ENCODE peak calls at places on chromosomes 13 and 19, in nine cellular contexts. One of them, this sample, is unnamed.

GRCh38 chr13:93307166-93307565 is 80.6 kb downstream of the GPC6 start:
- DNase-seq in fibroblast of mammary gland: peak
- DNase-seq in hepatic stellate cell: no peak
- DNase-seq in NCI-H345: no peak
- DNase-seq in activated B cell treated with CpG ODN at 0.5 μM for 24 hours: no peak
- DNase-seq in left colon: no peak
- DNase-seq in stimulated activated CD8-positive, alpha-beta memory T cell treated with anti-CD3 and anti-CD28 coated beads, Interleukin-7, amount 100 ng/mL, for 4 hours: no peak
- DNase-seq in foreskin melanocyte: no peak
- DNase-seq in CD4-positive, CD25-positive, alpha-beta regulatory T cell: no peak
- DNase-seq in this sample: no peak

GRCh38 chr13:51599444-51600176 is 15.3 kb downstream of the WDFY2 start:
- DNase-seq in CD4-positive, CD25-positive, alpha-beta regulatory T cell: no peak
- DNase-seq in NCI-H345: no peak
- DNase-seq in hepatic stellate cell: no peak
- DNase-seq in fibroblast of mammary gland: no peak
- DNase-seq in foreskin melanocyte: no peak
- DNase-seq in left colon: no peak
- DNase-seq in activated B cell treated with CpG ODN at 0.5 μM for 24 hours: no peak
- DNase-seq in stimulated activated CD8-positive, alpha-beta memory T cell treated with anti-CD3 and anti-CD28 coated beads, Interleukin-7, amount 100 ng/mL, for 4 hours: no peak
- DNase-seq in this sample: no peak

GRCh38 chr19:35959040-35959967 is 23.1 kb downstream of the LRFN3 start:
- DNase-seq in foreskin melanocyte: no peak
- DNase-seq in NCI-H345: peak
- DNase-seq in left colon: peak
- DNase-seq in CD4-positive, CD25-positive, alpha-beta regulatory T cell: peak
- DNase-seq in fibroblast of mammary gland: no peak
- DNase-seq in hepatic stellate cell: no peak
- DNase-seq in activated B cell treated with CpG ODN at 0.5 μM for 24 hours: peak
- DNase-seq in stimulated activated CD8-positive, alpha-beta memory T cell treated with anti-CD3 and anti-CD28 coated beads, Interleukin-7, amount 100 ng/mL, for 4 hours: peak
- DNase-seq in this sample: no peak

GRCh38 chr13:50230365-50230978 is 215.2 kb downstream of the KCNRG start:
- DNase-seq in foreskin melanocyte: no peak
- DNase-seq in left colon: no peak
- DNase-seq in fibroblast of mammary gland: peak
- DNase-seq in CD4-positive, CD25-positive, alpha-beta regulatory T cell: no peak
- DNase-seq in stimulated activated CD8-positive, alpha-beta memory T cell treated with anti-CD3 and anti-CD28 coated beads, Interleukin-7, amount 100 ng/mL, for 4 hours: no peak
- DNase-seq in NCI-H345: no peak
- DNase-seq in activated B cell treated with CpG ODN at 0.5 μM for 24 hours: no peak
- DNase-seq in hepatic stellate cell: no peak
- DNase-seq in this sample: peak

GRCh38 chr13:113460599-113460998 is 7.3 kb upstream of the ADPRHL1 start:
- DNase-seq in foreskin melanocyte: no peak
- DNase-seq in left colon: no peak
- DNase-seq in hepatic stellate cell: no peak
- DNase-seq in stimulated activated CD8-positive, alpha-beta memory T cell treated with anti-CD3 and anti-CD28 coated beads, Interleukin-7, amount 100 ng/mL, for 4 hours: no peak
- DNase-seq in CD4-positive, CD25-positive, alpha-beta regulatory T cell: no peak
- DNase-seq in fibroblast of mammary gland: no peak
- DNase-seq in activated B cell treated with CpG ODN at 0.5 μM for 24 hours: no peak
- DNase-seq in NCI-H345: no peak
- DNase-seq in this sample: no peak

GRCh38 chr19:18160792-18161690 is 8.1 kb downstream of the PIK3R2 start:
- DNase-seq in NCI-H345: no peak
- DNase-seq in foreskin melanocyte: no peak
- DNase-seq in activated B cell treated with CpG ODN at 0.5 μM for 24 hours: peak
- DNase-seq in stimulated activated CD8-positive, alpha-beta memory T cell treated with anti-CD3 and anti-CD28 coated beads, Interleukin-7, amount 100 ng/mL, for 4 hours: peak
- DNase-seq in CD4-positive, CD25-positive, alpha-beta regulatory T cell: peak
- DNase-seq in fibroblast of mammary gland: peak
- DNase-seq in hepatic stellate cell: peak
- DNase-seq in left colon: peak
- DNase-seq in this sample: peak

GRCh38 chr19:54203151-54203611 is 2.5 kb downstream of the RPS9 start:
- DNase-seq in hepatic stellate cell: no peak
- DNase-seq in left colon: peak
- DNase-seq in NCI-H345: no peak
- DNase-seq in foreskin melanocyte: no peak
- DNase-seq in fibroblast of mammary gland: peak
- DNase-seq in activated B cell treated with CpG ODN at 0.5 μM for 24 hours: no peak
- DNase-seq in stimulated activated CD8-positive, alpha-beta memory T cell treated with anti-CD3 and anti-CD28 coated beads, Interleukin-7, amount 100 ng/mL, for 4 hours: no peak
- DNase-seq in CD4-positive, CD25-positive, alpha-beta regulatory T cell: no peak
- DNase-seq in this sample: no peak

GRCh38 chr13:41494202-41494601 is 36.9 kb downstream of the RGCC start:
- DNase-seq in NCI-H345: no peak
- DNase-seq in fibroblast of mammary gland: no peak
- DNase-seq in left colon: no peak
- DNase-seq in activated B cell treated with CpG ODN at 0.5 μM for 24 hours: no peak
- DNase-seq in foreskin melanocyte: no peak
- DNase-seq in CD4-positive, CD25-positive, alpha-beta regulatory T cell: no peak
- DNase-seq in hepatic stellate cell: no peak
- DNase-seq in stimulated activated CD8-positive, alpha-beta memory T cell treated with anti-CD3 and anti-CD28 coated beads, Interleukin-7, amount 100 ng/mL, for 4 hours: no peak
- DNase-seq in this sample: no peak